ENCODE peak calls at places on chromosomes 4 and X, in nine cellular contexts. J, G, T, N, R, Z, M, E and U are unnamed samples.

GRCh38 chrX:102863735-102864134 is 73.3 kb upstream of the RAB40AL start:
- DNase-seq in J (peak), G (peak), T (peak), N (peak), R (peak), Z (peak), M (no peak), E (peak), U (peak)

GRCh38 chr4:47209833-47210232 is 178.5 kb downstream of the GABRB1 start:
- DNase-seq in J (no peak), G (no peak), T (peak), N (no peak), R (peak), Z (no peak), M (no peak), E (no peak), U (no peak)

GRCh38 chr4:68476191-68476590 is 28.9 kb downstream of the TMPRSS11E start:
- DNase-seq in J (no peak), G (no peak), T (no peak), N (no peak), R (no peak), Z (no peak), M (no peak), E (no peak), U (no peak)

GRCh38 chr4:28686618-28687017 is 1826.0 kb downstream of the STIM2 start:
- DNase-seq in J (no peak), G (no peak), T (peak), N (peak), R (peak), Z (no peak), M (no peak), E (no peak), U (peak)

GRCh38 chr4:47686294-47686872 is 151.5 kb downstream of the CORIN start:
- DNase-seq in J (peak), G (no peak), T (peak), N (peak), R (peak), Z (peak), M (no peak), E (peak), U (peak)

GRCh38 chr4:175092114-175092513 is 174.0 kb downstream of the ADAM29 start:
- DNase-seq in J (no peak), G (no peak), T (no peak), N (no peak), R (no peak), Z (no peak), M (no peak), E (no peak), U (no peak)

GRCh38 chr4:4866833-4867744 is 7.6 kb downstream of the MSX1 start:
- DNase-seq in J (no peak), G (peak), T (no peak), N (no peak), R (no peak), Z (no peak), M (no peak), E (no peak), U (no peak)

GRCh38 chr4:72641611-72642010 is 72.6 kb upstream of the ADAMTS3 start:
- DNase-seq in J (no peak), G (no peak), T (peak), N (no peak), R (no peak), Z (no peak), M (no peak), E (no peak), U (no peak)

GRCh38 chr4:4308800-4309441 is 18.9 kb downstream of the ZBTB49 start:
- DNase-seq in J (no peak), G (no peak), T (peak), N (no peak), R (no peak), Z (no peak), M (no peak), E (no peak), U (no peak)

GRCh38 chr4:173288296-173288695 is 45.9 kb downstream of the HMGB2 start:
- DNase-seq in J (no peak), G (no peak), T (peak), N (peak), R (peak), Z (peak), M (peak), E (peak), U (peak)

GRCh38 chr4:184471872-184472539 is 2.3 kb downstream of the IRF2 start:
- DNase-seq in J (no peak), G (no peak), T (no peak), N (peak), R (peak), Z (no peak), M (no peak), E (peak), U (peak)

GRCh38 chr4:31442236-31442635 is 722.1 kb downstream of the PCDH7 start:
- DNase-seq in J (no peak), G (no peak), T (no peak), N (no peak), R (no peak), Z (no peak), M (no peak), E (no peak), U (no peak)

GRCh38 chr4:173485164-173485563 is 44.9 kb downstream of the HAND2 start:
- DNase-seq in J (no peak), G (no peak), T (peak), N (no peak), R (no peak), Z (no peak), M (no peak), E (no peak), U (no peak)

GRCh38 chr4:53702334-53703266 is 111.3 kb upstream of the LNX1 start:
- DNase-seq in J (peak), G (no peak), T (peak), N (peak), R (peak), Z (peak), M (no peak), E (peak), U (peak)

GRCh38 chr4:181957088-181957487 is 286.1 kb upstream of the TENM3 start:
- DNase-seq in J (no peak), G (no peak), T (peak), N (no peak), R (peak), Z (no peak), M (no peak), E (peak), U (no peak)

GRCh38 chrX:120014354-120015129 is 62.9 kb downstream of the RHOXF2B start:
- DNase-seq in J (no peak), G (no peak), T (no peak), N (no peak), R (no peak), Z (no peak), M (no peak), E (no peak), U (no peak)

GRCh38 chrX:7155163-7155562 is 7.2 kb upstream of the PUDP start:
- DNase-seq in J (no peak), G (no peak), T (no peak), N (no peak), R (no peak), Z (no peak), M (no peak), E (no peak), U (no peak)

GRCh38 chr4:54937501-54937900 is 187.9 kb downstream of the KDR start:
- DNase-seq in J (no peak), G (no peak), T (no peak), N (no peak), R (peak), Z (no peak), M (no peak), E (no peak), U (no peak)

GRCh38 chr4:105859233-105859632 is 36.0 kb upstream of the NPNT start:
- DNase-seq in J (no peak), G (no peak), T (peak), N (no peak), R (peak), Z (no peak), M (no peak), E (no peak), U (peak)

GRCh38 chr4:26022346-26022891 is 108.4 kb downstream of the SMIM20 start:
- DNase-seq in J (no peak), G (no peak), T (peak), N (no peak), R (peak), Z (peak), M (no peak), E (peak), U (no peak)

GRCh38 chr4:163217505-163217904 is 50.8 kb upstream of the NAF1 start:
- DNase-seq in J (no peak), G (no peak), T (no peak), N (no peak), R (no peak), Z (no peak), M (no peak), E (no peak), U (no peak)

GRCh38 chrX:80810365-80810978 is 795 bp upstream of the BRWD3 start:
- DNase-seq in J (no peak), G (no peak), T (no peak), N (no peak), R (peak), Z (no peak), M (no peak), E (no peak), U (no peak)

GRCh38 chrX:148865237-148865636 is 364.8 kb downstream of the AFF2 start:
- DNase-seq in J (no peak), G (no peak), T (no peak), N (no peak), R (no peak), Z (no peak), M (no peak), E (no peak), U (no peak)

GRCh38 chrX:22748093-22748999 is 251.4 kb upstream of the DDX53 start:
- DNase-seq in J (no peak), G (no peak), T (peak), N (peak), R (peak), Z (peak), M (no peak), E (peak), U (peak)

GRCh38 chr4:129358571-129358970 is 262.6 kb downstream of the C4orf33 start:
- DNase-seq in J (no peak), G (no peak), T (peak), N (no peak), R (peak), Z (no peak), M (no peak), E (no peak), U (no peak)

GRCh38 chrX:129996120-129996519 is 13.7 kb downstream of the BCORL1 start:
- DNase-seq in J (no peak), G (no peak), T (peak), N (no peak), R (peak), Z (no peak), M (no peak), E (no peak), U (no peak)

GRCh38 chr4:59920414-59920813 is 1279.7 kb upstream of the ADGRL3 start:
- DNase-seq in J (no peak), G (no peak), T (no peak), N (no peak), R (no peak), Z (no peak), M (no peak), E (no peak), U (no peak)
- TF ChIP-seq CTCF in J (no peak), G (no peak), T (no peak), N (no peak), R (no peak), Z (no peak), M (no peak), E (no peak), U (no peak)

GRCh38 chrX:135629342-135629741 is 84.1 kb upstream of the CT45A1 start:
- DNase-seq in J (no peak), G (no peak), T (no peak), N (no peak), R (no peak), Z (no peak), M (no peak), E (no peak), U (no peak)

DNA sequence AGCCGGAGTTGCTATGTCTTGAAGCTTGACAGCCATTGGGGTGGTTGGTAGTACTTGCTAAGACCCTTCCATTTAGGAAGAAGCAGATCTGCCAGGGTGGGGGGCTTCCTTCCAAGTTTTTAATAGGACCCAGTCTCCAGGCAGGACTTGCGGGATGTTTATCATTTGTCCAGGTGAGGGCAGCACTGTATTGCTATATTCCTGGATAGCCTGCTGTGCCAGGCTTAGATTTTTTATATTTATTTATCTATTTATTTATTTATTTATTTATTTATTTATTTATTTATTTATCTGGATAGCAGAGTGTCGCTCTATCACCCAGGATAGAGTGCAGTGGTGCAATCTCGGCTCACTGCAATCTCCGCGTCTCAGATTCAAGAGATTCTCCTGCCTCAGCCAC is 87.4 kb upstream of the CT45A1 start:
- DNase-seq in J (no peak), G (no peak), T (peak), N (no peak), R (no peak), Z (no peak), M (no peak), E (peak), U (no peak)
- TF ChIP-seq CTCF in J (no peak), G (no peak), T (no peak), N (no peak), R (no peak), Z (no peak), M (no peak), E (peak), U (no peak)

DNA sequence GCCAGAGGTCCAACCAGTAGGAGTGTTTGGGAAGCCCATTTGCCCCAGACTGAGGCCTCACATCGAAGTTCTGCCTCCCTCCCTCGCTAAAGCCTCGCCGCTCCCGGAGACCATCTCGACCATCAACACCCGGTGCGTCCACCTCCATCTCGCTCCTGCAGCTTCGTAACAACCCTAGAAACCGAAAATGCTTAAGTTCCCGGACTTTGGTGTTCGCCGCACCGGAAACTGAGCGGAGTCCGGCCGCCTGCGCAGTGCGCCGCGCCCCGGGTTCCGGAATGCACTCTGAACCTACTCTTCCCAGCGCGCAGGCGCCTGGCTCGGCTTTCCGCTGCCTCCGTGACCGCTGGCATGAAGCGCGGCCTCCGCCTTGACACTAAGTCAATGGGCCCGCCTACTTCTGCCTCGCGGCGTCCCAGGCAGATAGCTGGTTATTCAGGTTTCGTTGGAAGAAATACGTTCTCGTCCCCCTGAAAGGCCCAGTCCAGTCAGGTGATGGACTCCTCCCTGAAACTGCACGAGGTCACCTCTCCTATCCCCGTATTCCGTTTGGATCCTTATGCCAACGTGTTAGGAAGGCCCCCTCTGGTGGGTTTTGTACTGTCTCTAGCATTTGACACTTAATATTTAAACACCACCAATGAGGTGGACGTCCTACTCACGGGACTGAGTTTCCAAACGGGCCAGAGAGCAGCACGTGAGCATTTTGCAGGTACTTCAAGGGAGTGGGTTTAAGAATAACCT is 21.4 kb downstream of the FABP2 start:
- DNase-seq in J (peak), G (peak), T (peak), N (peak), R (peak), Z (peak), M (no peak), E (peak), U (peak)
- TF ChIP-seq CTCF in J (no peak), G (peak), T (no peak), N (no peak), R (peak), Z (no peak), M (no peak), E (no peak), U (no peak)

GRCh38 chrX:110437686-110438085 is 79.0 kb downstream of the RTL9 start:
- DNase-seq in J (no peak), G (no peak), T (no peak), N (no peak), R (no peak), Z (no peak), M (no peak), E (no peak), U (no peak)

GRCh38 chrX:110440016-110440805 is 81.6 kb downstream of the RTL9 start:
- DNase-seq in J (no peak), G (no peak), T (no peak), N (no peak), R (no peak), Z (no peak), M (no peak), E (no peak), U (no peak)

GRCh38 chrX:110448459-110448858 is 89.8 kb downstream of the RTL9 start:
- DNase-seq in J (no peak), G (no peak), T (no peak), N (no peak), R (no peak), Z (no peak), M (no peak), E (no peak), U (no peak)

GRCh38 chrX:110444996-110445395 is 86.3 kb downstream of the RTL9 start:
- DNase-seq in J (no peak), G (no peak), T (no peak), N (no peak), R (no peak), Z (no peak), M (no peak), E (no peak), U (no peak)

DNA sequence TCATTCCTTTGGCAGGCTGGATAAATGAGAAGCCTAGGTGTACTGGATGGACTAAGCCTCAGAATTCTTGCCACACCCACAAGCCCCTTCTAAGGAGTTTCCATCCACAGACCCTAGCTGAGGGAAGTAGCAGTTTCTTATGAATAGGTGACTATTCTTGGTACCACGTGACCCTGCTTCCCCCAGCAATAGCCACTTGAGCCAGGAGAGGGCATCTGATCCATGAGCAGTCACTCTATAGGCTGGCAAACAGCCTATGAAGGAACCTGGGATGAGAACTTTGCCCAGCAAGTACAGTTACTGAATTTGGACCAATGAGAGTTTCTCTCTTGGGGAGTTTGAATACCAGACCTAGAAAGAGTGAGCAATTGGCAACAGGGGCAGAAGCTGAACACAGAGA is 84.0 kb downstream of the RTL9 start:
- DNase-seq in J (no peak), G (no peak), T (peak), N (no peak), R (peak), Z (no peak), M (no peak), E (peak), U (no peak)
- TF ChIP-seq CTCF in J (no peak), G (peak), T (peak), N (no peak), R (peak), Z (no peak), M (no peak), E (no peak), U (no peak)

DNA sequence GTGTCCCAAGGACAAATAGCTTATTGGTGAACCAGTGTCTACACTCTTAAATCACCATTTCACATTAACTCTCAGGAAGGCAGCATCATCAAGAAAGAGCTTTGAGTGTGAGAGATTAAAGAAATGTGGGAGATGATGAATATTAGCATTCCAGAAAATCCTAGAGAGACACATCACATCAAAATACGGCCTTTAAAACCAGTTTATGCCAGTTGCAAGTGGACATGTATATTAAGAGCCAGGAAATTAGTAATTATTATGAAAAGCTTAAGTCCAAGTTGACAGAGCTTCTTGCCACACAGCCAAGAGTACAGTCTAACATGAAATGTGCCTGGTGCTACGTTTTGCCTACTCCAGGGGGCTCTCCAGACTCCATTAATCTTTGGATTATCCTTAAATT is 503.0 kb upstream of the BOD1L1 start:
- DNase-seq in J (no peak), G (no peak), T (peak), N (no peak), R (no peak), Z (no peak), M (no peak), E (no peak), U (no peak)
- TF ChIP-seq CTCF in J (no peak), G (no peak), T (no peak), N (no peak), R (no peak), Z (no peak), M (no peak), E (no peak), U (no peak)

DNA sequence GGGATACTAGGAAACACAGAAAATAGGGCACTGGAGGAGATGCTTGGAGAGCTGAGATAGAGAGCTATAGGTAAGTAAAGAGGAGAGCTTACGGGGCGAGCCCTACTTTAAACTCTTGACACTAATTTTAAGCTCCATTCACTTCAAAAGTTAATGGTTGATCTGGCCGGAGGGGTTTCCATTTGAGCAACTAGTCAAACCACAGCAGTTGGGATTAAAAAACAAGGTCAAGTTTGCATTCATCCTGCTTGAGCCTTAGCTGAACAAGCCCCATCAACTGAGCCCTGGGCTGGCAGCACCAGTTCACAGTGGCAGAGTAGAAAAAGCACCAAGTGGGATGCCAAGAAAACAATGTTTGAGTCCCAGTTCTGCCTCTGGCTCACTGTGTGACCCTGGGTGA is 5.4 kb upstream of the HS6ST2 start:
- DNase-seq in J (no peak), G (no peak), T (no peak), N (no peak), R (no peak), Z (no peak), M (no peak), E (no peak), U (no peak)
- TF ChIP-seq CTCF in J (no peak), G (no peak), T (no peak), N (no peak), R (no peak), Z (no peak), M (no peak), E (no peak), U (no peak)

DNA sequence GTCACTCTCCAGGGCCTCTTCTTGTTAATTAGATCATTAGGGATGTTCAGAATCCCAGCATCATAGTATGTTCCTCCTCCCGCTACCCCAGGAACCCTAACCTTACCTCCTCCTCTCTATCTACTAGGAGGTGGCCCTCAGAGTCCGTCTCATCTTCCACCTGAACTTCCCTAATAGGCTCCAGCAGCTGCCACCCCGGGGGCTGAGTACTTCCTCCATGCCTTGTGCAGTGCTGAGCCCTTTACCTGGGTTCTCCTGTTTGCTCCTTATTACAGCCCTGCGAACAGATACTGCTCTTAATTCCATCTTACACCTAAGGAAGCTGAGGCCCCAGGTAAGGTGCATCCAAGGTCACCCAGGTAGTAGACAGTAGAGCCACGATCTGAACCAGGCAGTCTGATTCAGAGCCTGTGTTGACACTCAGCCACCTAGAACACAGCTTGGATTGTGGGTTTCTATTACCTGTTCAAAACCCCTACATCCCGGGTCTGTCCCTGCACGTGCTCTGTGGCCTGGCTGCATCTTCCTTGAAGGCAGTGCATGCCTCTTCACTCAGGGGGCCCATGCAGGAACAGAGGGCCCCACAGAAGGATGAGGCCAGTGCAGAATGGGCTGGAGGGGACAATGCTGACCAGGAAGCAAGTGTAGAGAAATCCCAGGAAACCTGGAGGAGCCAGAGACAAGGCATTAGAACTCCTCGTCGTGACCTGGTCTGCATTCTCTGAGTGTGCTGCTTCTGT is 51.4 kb upstream of the MSANTD1 start:
- DNase-seq in J (no peak), G (no peak), T (no peak), N (no peak), R (no peak), Z (no peak), M (no peak), E (no peak), U (no peak)
- TF ChIP-seq CTCF in J (no peak), G (no peak), T (no peak), N (no peak), R (no peak), Z (no peak), M (no peak), E (no peak), U (no peak)